ENCODE peak calls at places on chromosomes 1 and 21, in five cellular contexts. O is H9, G is Daoy, U is NCI-H2029, T is endodermal cell. E is an unnamed sample.

GRCh38 chr1:34125721-34126380 is 39.2 kb downstream of the CSMD2 start:
- DNase-seq in G (no peak), T (peak; percentile 28), U (no peak), O (no peak), E (no peak)

GRCh38 chr1:203189951-203190352 is 3.4 kb upstream of the CHI3L1 start:
- DNase-seq in O (no peak), G (no peak), U (no peak), T (no peak), E (no peak)

GRCh38 chr1:87916965-87917364 is 588.3 kb downstream of the LMO4 start:
- DNase-seq in O (no peak), G (no peak), T (no peak), U (no peak), E (no peak)

GRCh38 chr1:21499283-21499945 is 9.8 kb upstream of the ALPL start:
- DNase-seq in G (no peak), U (no peak), T (no peak), O (no peak), E (no peak)

GRCh38 chr1:170581041-170581440 is 49.1 kb downstream of the GORAB start:
- DNase-seq in T (peak; percentile 52), G (no peak), U (no peak), O (no peak), E (no peak)

GRCh38 chr1:111052246-111052645 is 87.6 kb downstream of the DRAM2 start:
- DNase-seq in T (no peak), U (no peak), G (no peak), O (no peak), E (no peak)

GRCh38 chr1:241114699-241115233 is 242.2 kb downstream of the RGS7 start:
- DNase-seq in T (no peak), G (no peak), O (no peak), U (no peak), E (no peak)

GRCh38 chr21:33691945-33692594 is 49.8 kb downstream of the ITSN1 start:
- DNase-seq in U (no peak), T (no peak), G (no peak), O (no peak), E (no peak)

E was measured in brain microvascular endothelial cell.